ENCODE peak calls at places on chromosomes 4 and X, in six cellular contexts. N is mucosa of descending colon; M is activated CD8-positive, alpha-beta T cell treated with anti-CD3 and anti-CD28 coated beads for 36 hours; U is Panc1; A is astrocyte of the spinal cord; Q is lower lobe of right lung. V is an unnamed sample.

GRCh38 chr4:186192068-186192751 is 843 bp downstream of the CYP4V2 start:
- DNase-seq in N (no peak), M (peak; percentile 45), U (no peak), A (peak; percentile 59), Q (no peak), V (peak; percentile 39)

GRCh38 chr4:2296621-2297601 is 35.0 kb upstream of the MXD4 start:
- DNase-seq in N (no peak), M (peak; percentile 39), U (no peak), A (no peak), Q (no peak), V (no peak)

GRCh38 chrX:49053223-49054072 is 5.4 kb upstream of the CCDC120 start:
- DNase-seq in N (peak; percentile 75), M (peak; percentile 73), U (no peak), A (peak; percentile 48), Q (peak; percentile 75), V (peak; percentile 83)

GRCh38 chr4:153476829-153477574 is 10.8 kb downstream of the TMEM131L start:
- DNase-seq in N (no peak), M (no peak), U (no peak), A (no peak), Q (no peak), V (no peak)

GRCh38 chr4:8035371-8035780 is 95.7 kb upstream of the AFAP1 start:
- DNase-seq in N (peak; percentile 6), M (peak; percentile 53), U (no peak), A (peak; percentile 61), Q (no peak), V (no peak)

GRCh38 chr4:1793496-1793840 is 375 bp downstream of the FGFR3 start:
- DNase-seq in N (no peak), M (peak; percentile 39), U (no peak), A (no peak), Q (no peak), V (peak; percentile 80)

GRCh38 chr4:183515411-183515810 is 10.6 kb downstream of the ING2 start:
- DNase-seq in N (no peak), M (no peak), U (no peak), A (peak; percentile 20), Q (no peak), V (no peak)

GRCh38 chr4:175109933-175110332 is 191.8 kb downstream of the ADAM29 start:
- DNase-seq in N (no peak), M (peak; percentile 3), U (no peak), A (no peak), Q (no peak), V (no peak)

GRCh38 chrX:153032397-153033118 is 23.7 kb upstream of the PNMA3 start:
- DNase-seq in N (peak; percentile 78), M (peak; percentile 73), U (no peak), A (peak; percentile 27), Q (peak; percentile 84), V (peak; percentile 88)

GRCh38 chr4:15961778-15962510 is 1.0 kb downstream of the FGFBP2 start:
- DNase-seq in N (no peak), M (peak; percentile 81), U (no peak), A (no peak), Q (no peak), V (no peak)

GRCh38 chr4:102319594-102319993 is 25.7 kb downstream of the SLC39A8 start:
- DNase-seq in N (no peak), M (no peak), U (no peak), A (no peak), Q (no peak), V (no peak)

GRCh38 chr4:126777649-126778048 is 855.1 kb upstream of the INTU start:
- DNase-seq in N (no peak), M (no peak), U (no peak), A (peak; percentile 82), Q (no peak), V (no peak)

GRCh38 chr4:3465698-3466671 is 2.9 kb downstream of the DOK7 start:
- DNase-seq in N (peak; percentile 49), M (no peak), U (no peak), A (no peak), Q (no peak), V (no peak)
- TF ChIP-seq CTCF in N (no peak), M (no peak), U (no peak), A (peak; percentile 12), Q (no peak), V (no peak)

DNA sequence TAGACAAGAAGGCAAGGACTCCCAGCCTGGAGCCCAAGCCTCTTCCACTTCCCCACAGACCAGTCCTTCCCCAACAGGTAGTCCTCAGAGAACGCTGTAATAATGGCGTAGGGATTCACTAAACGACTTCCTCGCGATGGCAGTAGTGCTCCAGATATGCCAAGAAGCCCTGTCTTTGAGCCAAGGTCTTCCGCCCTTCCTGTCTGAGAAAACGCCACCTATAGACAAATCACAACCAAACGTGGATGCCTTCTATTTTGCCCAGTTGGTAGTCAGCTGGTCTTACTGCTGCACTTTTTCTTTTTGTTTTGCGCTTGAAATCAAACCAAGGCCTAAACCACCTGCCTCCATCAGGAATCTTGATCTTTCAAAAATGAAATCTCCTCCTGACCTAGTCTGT is 203.3 kb downstream of the OR13H1 start:
- DNase-seq in N (no peak), M (no peak), U (peak; percentile 93), A (peak; percentile 89), Q (no peak), V (peak; percentile 34)
- TF ChIP-seq CTCF in N (no peak), M (no peak), U (peak; percentile 78), A (peak; percentile 27), Q (no peak), V (peak; percentile 55)

GRCh38 chr4:101186558-101187184 is 160.7 kb downstream of the PPP3CA start:
- DNase-seq in N (no peak), M (no peak), U (no peak), A (no peak), Q (no peak), V (no peak)

GRCh38 chr4:101187837-101188236 is 159.5 kb downstream of the PPP3CA start:
- DNase-seq in N (no peak), M (no peak), U (no peak), A (no peak), Q (no peak), V (no peak)

GRCh38 chr4:101192244-101192643 is 155.1 kb downstream of the PPP3CA start:
- DNase-seq in N (no peak), M (no peak), U (no peak), A (no peak), Q (no peak), V (no peak)

GRCh38 chr4:101191302-101192098 is 155.8 kb downstream of the PPP3CA start:
- DNase-seq in N (no peak), M (no peak), U (no peak), A (peak; percentile 91), Q (peak; percentile 47), V (no peak)

GRCh38 chr4:101188906-101189305 is 158.4 kb downstream of the PPP3CA start:
- DNase-seq in N (no peak), M (no peak), U (no peak), A (no peak), Q (no peak), V (no peak)
- TF ChIP-seq CTCF in N (no peak), M (no peak), U (no peak), A (no peak), Q (no peak), V (no peak)

GRCh38 chrX:106963111-106963510 is 36.9 kb downstream of the MORC4 start:
- DNase-seq in N (no peak), M (no peak), U (no peak), A (no peak), Q (no peak), V (no peak)

GRCh38 chrX:106955004-106955772 is 35.0 kb downstream of the CLDN2 start:
- DNase-seq in N (no peak), M (no peak), U (no peak), A (peak; percentile 37), Q (no peak), V (no peak)

GRCh38 chrX:106957856-106958255 is 37.7 kb downstream of the CLDN2 start:
- DNase-seq in N (no peak), M (no peak), U (no peak), A (no peak), Q (no peak), V (no peak)

GRCh38 chrX:106964290-106964689 is 35.7 kb downstream of the MORC4 start:
- DNase-seq in N (no peak), M (no peak), U (no peak), A (no peak), Q (no peak), V (no peak)

DNA sequence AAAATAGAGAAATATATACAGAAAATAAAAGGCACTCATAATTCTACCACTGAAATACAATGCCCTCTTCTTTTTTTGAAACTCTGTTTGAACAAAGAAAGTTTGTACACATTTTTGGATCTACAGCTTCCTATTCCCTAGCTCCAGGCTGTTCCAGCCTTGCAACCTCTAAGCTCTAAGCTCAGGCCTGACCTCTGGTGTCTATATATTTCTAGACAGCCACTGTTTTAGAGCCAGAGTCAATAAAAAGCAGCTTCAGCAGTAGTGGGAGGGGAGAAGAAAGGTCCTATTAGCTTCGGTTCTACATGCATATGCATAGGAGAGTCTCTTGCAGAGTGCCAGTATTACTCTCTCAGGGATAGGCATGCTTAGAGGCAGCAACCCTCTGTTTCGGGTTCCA is 39.7 kb downstream of the CLDN2 start:
- DNase-seq in N (no peak), M (no peak), U (no peak), A (peak; percentile 56), Q (no peak), V (no peak)
- TF ChIP-seq CTCF in N (no peak), M (no peak), U (peak; percentile 55), A (peak; percentile 38), Q (no peak), V (no peak)

V was measured in GM13977.